ENCODE peak calls at places on chromosomes 1 and 21, in seven cellular contexts. G is NCI-H2081, C is amniotic stem cell, O is astrocyte of the spinal cord, B is suprapubic skin, Q is GOT3, F is HT1080. W is an unnamed sample.

GRCh38 chr1:21966247-21967000 is 10.4 kb upstream of the CELA3B start:
- DNase-seq in G (no peak), C (no peak), O (peak; percentile 10), B (peak; percentile 34), Q (no peak), F (peak; percentile 64), W (peak; percentile 93)

GRCh38 chr1:220767312-220768126 is 19.2 kb upstream of the MTARC1 start:
- DNase-seq in G (no peak), C (no peak), O (no peak), B (no peak), Q (no peak), F (no peak), W (no peak)

GRCh38 chr1:76827066-76827465 is 40.2 kb upstream of the ST6GALNAC5 start:
- DNase-seq in G (no peak), C (no peak), O (no peak), B (no peak), Q (no peak), F (no peak), W (no peak)

GRCh38 chr1:215665212-215665611 is 98.1 kb downstream of the KCTD3 start:
- DNase-seq in G (no peak), C (peak; percentile 38), O (peak; percentile 15), B (no peak), Q (no peak), F (peak; percentile 77), W (peak; percentile 89)

GRCh38 chr1:4425892-4426291 is 228.5 kb upstream of the AJAP1 start:
- DNase-seq in G (no peak), C (no peak), O (no peak), B (no peak), Q (no peak), F (no peak), W (no peak)

GRCh38 chr1:168897249-168897648 is 168.2 kb upstream of the DPT start:
- DNase-seq in G (no peak), C (no peak), O (no peak), B (no peak), Q (no peak), F (no peak), W (no peak)

GRCh38 chr1:56330400-56331026 is 248.8 kb downstream of the PLPP3 start:
- DNase-seq in G (no peak), C (peak; percentile 12), O (peak; percentile 80), B (no peak), Q (no peak), F (peak; percentile 66), W (peak; percentile 47)

GRCh38 chr1:21655748-21656147 is 13.4 kb downstream of the RAP1GAP start:
- DNase-seq in G (no peak), C (no peak), O (no peak), B (no peak), Q (no peak), F (peak; percentile 33), W (peak; percentile 73)

GRCh38 chr1:213231795-213232231 is 180.8 kb downstream of the RPS6KC1 start:
- DNase-seq in G (no peak), C (no peak), O (peak; percentile 41), B (no peak), Q (no peak), F (peak; percentile 18), W (peak; percentile 30)

GRCh38 chr1:163131981-163132380 is 62.8 kb downstream of the RGS4 start:
- DNase-seq in G (no peak), C (no peak), O (no peak), B (no peak), Q (no peak), F (no peak), W (no peak)

GRCh38 chr1:97384294-97384952 is 536.4 kb downstream of the DPYD start:
- DNase-seq in G (no peak), C (no peak), O (peak; percentile 94), B (no peak), Q (no peak), F (peak; percentile 53), W (peak; percentile 81)

GRCh38 chr1:209784276-209785169 is at the start of gene C1orf74:
- DNase-seq in G (peak; percentile 99), C (peak; percentile 95), O (peak; percentile 98), B (peak; percentile 99), Q (peak; percentile 96), F (peak; percentile 98), W (peak; percentile 97)

GRCh38 chr1:102593276-102593675 is 515.0 kb downstream of the COL11A1 start:
- DNase-seq in G (no peak), C (no peak), O (no peak), B (no peak), Q (no peak), F (peak; percentile 24), W (peak; percentile 43)

GRCh38 chr1:245809361-245809760 is 654.6 kb downstream of the KIF26B start:
- DNase-seq in G (no peak), C (no peak), O (no peak), B (no peak), Q (no peak), F (no peak), W (no peak)

GRCh38 chr1:24045766-24046165 is 65.6 kb upstream of the SRSF10 start:
- DNase-seq in G (no peak), C (no peak), O (no peak), B (no peak), Q (no peak), F (no peak), W (no peak)

GRCh38 chr1:160068231-160068630 is 1.7 kb downstream of the KCNJ10 start:
- DNase-seq in G (no peak), C (no peak), O (no peak), B (no peak), Q (no peak), F (no peak), W (no peak)

GRCh38 chr1:41021526-41022308 is at the start of gene SLFNL1:
- DNase-seq in G (no peak), C (no peak), O (no peak), B (peak; percentile 59), Q (no peak), F (no peak), W (no peak)

GRCh38 chr1:170284425-170284824 is 138.7 kb downstream of the NTMT2 start:
- DNase-seq in G (no peak), C (no peak), O (no peak), B (no peak), Q (no peak), F (no peak), W (no peak)

GRCh38 chr21:41166947-41167346 is 1.0 kb upstream of the BACE2 start:
- DNase-seq in G (no peak), C (no peak), O (no peak), B (peak; percentile 81), Q (no peak), F (no peak), W (no peak)

GRCh38 chr21:37368536-37369279 is 2.1 kb downstream of the DYRK1A start:
- DNase-seq in G (no peak), C (no peak), O (no peak), B (no peak), Q (no peak), F (peak; percentile 48), W (peak; percentile 82)

GRCh38 chr1:156705918-156706646 is 699 bp upstream of the CRABP2 start:
- DNase-seq in G (peak; percentile 54), C (peak; percentile 44), O (peak; percentile 39), B (peak; percentile 85), Q (no peak), F (peak; percentile 37), W (peak; percentile 58)

GRCh38 chr1:232274999-232275706 is 354.8 kb downstream of the SIPA1L2 start:
- DNase-seq in G (no peak), C (no peak), O (no peak), B (no peak), Q (no peak), F (no peak), W (no peak)

GRCh38 chr1:151512801-151513625 is 1.8 kb downstream of the CGN start:
- DNase-seq in G (no peak), C (no peak), O (no peak), B (no peak), Q (no peak), F (no peak), W (peak; percentile 73)

GRCh38 chr1:3352084-3352951 is 102.1 kb upstream of the ARHGEF16 start:
- DNase-seq in G (no peak), C (no peak), O (peak; percentile 89), B (no peak), Q (no peak), F (no peak), W (peak; percentile 9)

GRCh38 chr1:95169544-95169943 is 52.4 kb downstream of the TLCD4 start:
- DNase-seq in G (no peak), C (no peak), O (no peak), B (no peak), Q (no peak), F (peak; percentile 40), W (peak; percentile 92)

W was measured in kidney tubule cell.